ENCODE peak calls at places on chromosomes 16 and 17, in nine cellular contexts. D, Y, S, B, T, F, X, P and W are unnamed samples.

GRCh38 chr16:69240336-69240735 is 53.4 kb downstream of the SNTB2 start:
- DNase-seq in D (no peak), Y (no peak), S (no peak), B (no peak), T (no peak), F (no peak), X (no peak), P (no peak), W (no peak)

GRCh38 chr16:23371368-23371767 is 69.3 kb downstream of the SCNN1B start:
- DNase-seq in D (no peak), Y (no peak), S (no peak), B (no peak), T (no peak), F (no peak), X (no peak), P (no peak), W (no peak)

GRCh38 chr16:30665155-30665829 is 7.1 kb downstream of the FBRS start:
- DNase-seq in D (no peak), Y (no peak), S (no peak), B (no peak), T (no peak), F (no peak), X (no peak), P (no peak), W (no peak)

GRCh38 chr17:49518346-49519078 is 23.4 kb downstream of the NGFR start:
- DNase-seq in D (no peak), Y (no peak), S (no peak), B (no peak), T (no peak), F (no peak), X (no peak), P (no peak), W (no peak)

GRCh38 chr17:28643979-28644781 is 778 bp downstream of the BLTP2 start:
- DNase-seq in D (peak), Y (no peak), S (no peak), B (peak), T (peak), F (no peak), X (peak), P (no peak), W (peak)

GRCh38 chr17:9356488-9356911 is 219.1 kb downstream of the STX8 start:
- DNase-seq in D (no peak), Y (no peak), S (no peak), B (no peak), T (no peak), F (no peak), X (no peak), P (no peak), W (no peak)

GRCh38 chr17:79792984-79793923 is 3.6 kb downstream of the CBX8 start:
- DNase-seq in D (no peak), Y (no peak), S (peak), B (no peak), T (no peak), F (no peak), X (no peak), P (no peak), W (no peak)

GRCh38 chr17:82931696-82932060 is 91.9 kb upstream of the ZNF750 start:
- DNase-seq in D (no peak), Y (peak), S (peak), B (peak), T (peak), F (peak), X (no peak), P (peak), W (no peak)

GRCh38 chr16:57480127-57480753 is 6.1 kb downstream of the DOK4 start:
- DNase-seq in D (no peak), Y (no peak), S (no peak), B (peak), T (no peak), F (peak), X (no peak), P (peak), W (peak)

GRCh38 chr17:75914643-75915265 is 10.1 kb upstream of the MRPL38 start:
- DNase-seq in D (no peak), Y (no peak), S (no peak), B (no peak), T (no peak), F (no peak), X (no peak), P (no peak), W (no peak)

GRCh38 chr17:78960945-78961344 is 18.8 kb downstream of the LGALS3BP start:
- DNase-seq in D (no peak), Y (no peak), S (no peak), B (peak), T (no peak), F (no peak), X (peak), P (peak), W (no peak)

GRCh38 chr16:68744744-68745280 is 7.7 kb downstream of the CDH1 start:
- DNase-seq in D (no peak), Y (no peak), S (no peak), B (peak), T (peak), F (no peak), X (no peak), P (no peak), W (no peak)

GRCh38 chr17:29723283-29724047 is 100.8 kb upstream of the CORO6 start:
- DNase-seq in D (peak), Y (no peak), S (no peak), B (no peak), T (no peak), F (no peak), X (peak), P (no peak), W (no peak)

GRCh38 chr16:19858006-19858653 is 26.5 kb downstream of the GPRC5B start:
- DNase-seq in D (no peak), Y (no peak), S (no peak), B (no peak), T (no peak), F (peak), X (peak), P (no peak), W (no peak)

GRCh38 chr16:25064967-25065366 is 46.6 kb upstream of the LCMT1 start:
- DNase-seq in D (no peak), Y (no peak), S (no peak), B (no peak), T (no peak), F (peak), X (no peak), P (no peak), W (no peak)

GRCh38 chr17:68178831-68179230 is 69.0 kb upstream of the AMZ2 start:
- DNase-seq in D (no peak), Y (no peak), S (no peak), B (no peak), T (no peak), F (no peak), X (no peak), P (no peak), W (no peak)

GRCh38 chr17:58338454-58338841 is 9.9 kb upstream of the TSPOAP1 start:
- DNase-seq in D (no peak), Y (no peak), S (no peak), B (no peak), T (no peak), F (no peak), X (no peak), P (no peak), W (no peak)

GRCh38 chr17:70521821-70522256 is 352.5 kb downstream of the KCNJ2 start:
- DNase-seq in D (no peak), Y (no peak), S (no peak), B (peak), T (peak), F (peak), X (no peak), P (peak), W (no peak)

GRCh38 chr16:54069601-54070239 is 216.9 kb downstream of the IRX3 start:
- DNase-seq in D (no peak), Y (no peak), S (no peak), B (no peak), T (no peak), F (no peak), X (no peak), P (no peak), W (no peak)

GRCh38 chr16:84042308-84042878 is at the start of gene SLC38A8:
- DNase-seq in D (no peak), Y (no peak), S (no peak), B (no peak), T (no peak), F (no peak), X (no peak), P (no peak), W (no peak)

GRCh38 chr17:66633322-66633965 is 201.5 kb upstream of the CACNG5 start:
- DNase-seq in D (no peak), Y (peak), S (no peak), B (no peak), T (no peak), F (no peak), X (no peak), P (no peak), W (no peak)

GRCh38 chr16:13018026-13018425 is 116.6 kb downstream of the SHISA9 start:
- DNase-seq in D (no peak), Y (no peak), S (no peak), B (no peak), T (no peak), F (no peak), X (no peak), P (no peak), W (no peak)

GRCh38 chr16:72728516-72728915 is 319.4 kb downstream of the ZFHX3 start:
- DNase-seq in D (no peak), Y (no peak), S (no peak), B (no peak), T (no peak), F (no peak), X (no peak), P (no peak), W (no peak)

GRCh38 chr16:87931504-87931903 is 4.8 kb downstream of the CA5A start:
- DNase-seq in D (no peak), Y (no peak), S (no peak), B (no peak), T (no peak), F (no peak), X (no peak), P (no peak), W (no peak)

GRCh38 chr17:36008998-36009665 is 7.8 kb upstream of the CCL15 start:
- DNase-seq in D (no peak), Y (no peak), S (no peak), B (no peak), T (peak), F (no peak), X (no peak), P (no peak), W (no peak)

GRCh38 chr17:58329035-58329807 is 626 bp upstream of the TSPOAP1 start:
- DNase-seq in D (peak), Y (peak), S (no peak), B (peak), T (no peak), F (no peak), X (no peak), P (peak), W (no peak)

GRCh38 chr17:75587718-75588545 is at the start of gene MYO15B:
- DNase-seq in D (peak), Y (no peak), S (no peak), B (peak), T (no peak), F (peak), X (peak), P (peak), W (no peak)